ENCODE peak calls at places on chromosome 2, in seven cellular contexts. G is CD8-positive, alpha-beta memory T cell; Y is WERI-Rb-1; I is SK-N-SH; J is lower lobe of right lung; A is GM23248; C is PC-3. E is an unnamed sample. For H3K27me3 and H3K9me3, the result is how much of the 10 kb centered on the place peaks cover.

GRCh38 chr2:17231425-17231965 is 286.7 kb downstream of the RAD51AP2 start:
- DNase-seq in Y (no peak), J (no peak), G (no peak), A (no peak), C (no peak), I (no peak), E (no peak)

GRCh38 chr2:54430649-54431048 is 25.5 kb upstream of the SPTBN1 start:
- DNase-seq in A (no peak), I (no peak), G (no peak), C (no peak), Y (no peak), J (no peak), E (no peak)

GRCh38 chr2:99729104-99729503 is 239.3 kb upstream of the REV1 start:
- DNase-seq in G (no peak), Y (no peak), A (peak), J (no peak), I (peak), C (no peak), E (no peak)

GRCh38 chr2:30768708-30769580 is 38.3 kb downstream of the CAPN13 start:
- DNase-seq in C (no peak), A (no peak), Y (no peak), I (no peak), G (no peak), J (no peak), E (no peak)

GRCh38 chr2:95158441-95158840 is 1.2 kb downstream of the ZNF514 start:
- DNase-seq in Y (peak), A (peak), J (no peak), I (no peak), G (no peak), C (no peak), E (no peak)

GRCh38 chr2:218172808-218173207 is 6.0 kb upstream of the CXCR1 start:
- DNase-seq in C (no peak), I (no peak), J (no peak), G (no peak), A (no peak), Y (no peak), E (no peak)

GRCh38 chr2:30691948-30692828 is 115.1 kb downstream of the CAPN13 start:
- DNase-seq in J (no peak), G (no peak), I (no peak), A (peak), Y (peak), C (peak), E (no peak)

GRCh38 chr2:8018956-8019355 is 662.9 kb upstream of the ID2 start:
- DNase-seq in I (no peak), Y (no peak), A (no peak), J (no peak), C (no peak), G (no peak), E (no peak)

GRCh38 chr2:108912629-108912902 is 76.5 kb downstream of the EDAR start:
- DNase-seq in A (no peak), G (no peak), Y (no peak), J (no peak), I (no peak), C (no peak), E (no peak)

GRCh38 chr2:43171789-43172188 is 54.6 kb downstream of the ZFP36L2 start:
- DNase-seq in J (no peak), C (peak), Y (no peak), I (peak), G (no peak), A (peak), E (no peak)

GRCh38 chr2:190637331-190637734 is 11.6 kb upstream of the NAB1 start:
- DNase-seq in I (no peak), J (no peak), A (peak), G (no peak), Y (no peak), C (no peak), E (no peak)

GRCh38 chr2:29702276-29702675 is 219.1 kb downstream of the ALK start:
- DNase-seq in C (peak), G (no peak), A (no peak), Y (no peak), I (no peak), J (no peak), E (no peak)

GRCh38 chr2:62147610-62148301 is 48.2 kb upstream of the B3GNT2 start:
- DNase-seq in C (peak), J (no peak), I (no peak), A (peak), G (no peak), Y (no peak), E (no peak)

GRCh38 chr2:62149708-62150107 is 46.2 kb upstream of the B3GNT2 start:
- DNase-seq in Y (no peak), G (no peak), A (peak), J (no peak), I (peak), C (peak), E (no peak)

GRCh38 chr2:62151306-62151638 is 44.6 kb upstream of the B3GNT2 start:
- DNase-seq in I (no peak), G (no peak), C (no peak), J (no peak), A (no peak), Y (no peak), E (no peak)

GRCh38 chr2:62152000-62152399 is 43.9 kb upstream of the B3GNT2 start:
- DNase-seq in G (no peak), J (no peak), I (no peak), Y (no peak), A (peak), C (peak), E (no peak)

DNA sequence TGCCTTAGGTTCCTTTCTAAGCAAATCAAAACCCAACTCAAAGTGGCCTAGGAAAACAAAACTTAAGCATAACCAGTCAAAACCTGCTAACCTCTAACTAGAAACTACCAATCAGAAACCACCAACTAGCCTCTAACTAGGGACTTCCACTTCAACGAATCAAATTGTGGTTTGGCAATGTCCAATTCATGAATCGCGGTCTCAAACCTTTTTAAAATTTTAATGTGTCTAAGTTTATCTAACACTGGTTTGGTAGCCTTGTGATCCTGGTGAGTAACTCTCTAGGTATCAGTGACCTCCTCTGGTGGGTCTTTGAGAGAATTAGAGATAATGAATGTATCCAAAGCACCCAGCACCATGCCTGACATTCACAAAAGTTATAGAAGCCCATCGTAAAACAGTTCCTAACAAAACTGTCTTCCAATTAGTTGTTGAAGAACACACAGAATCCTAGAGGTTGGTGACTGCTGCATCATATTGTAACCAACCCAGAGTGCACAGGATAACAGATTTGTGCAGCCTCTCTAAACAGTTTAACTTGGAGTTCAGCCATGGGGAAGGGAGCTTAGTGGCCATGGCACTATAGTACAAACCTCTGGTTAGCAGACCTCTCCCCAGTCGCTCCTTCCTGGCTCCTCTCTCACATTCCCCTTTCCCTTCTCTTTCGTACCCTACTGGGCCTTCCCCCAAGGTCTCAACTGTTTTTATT is 45.2 kb upstream of the B3GNT2 start:
- DNase-seq in I (no peak), A (no peak), G (no peak), J (no peak), C (peak), Y (no peak), E (no peak)
- H3K27me3 ChIP-seq in I (under half), A (under half), G (under half), J (under half), C (under half), Y (under half), E (under half)

GRCh38 chr2:63562751-63563150 is 25.5 kb downstream of the WDPCP start:
- DNase-seq in Y (no peak), C (no peak), A (no peak), J (no peak), I (no peak), G (no peak), E (no peak)
- H3K9me3 ChIP-seq in Y (under half), C (under half), A (under half), J (under half), I (under half), G (under half), E (under half)

GRCh38 chr2:222239945-222240675 is 58.7 kb downstream of the PAX3 start:
- DNase-seq in Y (no peak), I (no peak), J (no peak), A (no peak), G (no peak), C (no peak), E (no peak)

GRCh38 chr2:222241054-222241453 is 57.7 kb downstream of the PAX3 start:
- DNase-seq in I (no peak), Y (no peak), J (no peak), G (no peak), C (no peak), A (no peak), E (no peak)

GRCh38 chr2:222242532-222242931 is 56.3 kb downstream of the PAX3 start:
- DNase-seq in A (no peak), I (no peak), Y (no peak), G (no peak), J (no peak), C (no peak), E (no peak)

GRCh38 chr2:222240676-222241049 is 58.1 kb downstream of the PAX3 start:
- DNase-seq in I (no peak), G (no peak), J (no peak), Y (no peak), A (no peak), C (no peak), E (no peak)

DNA sequence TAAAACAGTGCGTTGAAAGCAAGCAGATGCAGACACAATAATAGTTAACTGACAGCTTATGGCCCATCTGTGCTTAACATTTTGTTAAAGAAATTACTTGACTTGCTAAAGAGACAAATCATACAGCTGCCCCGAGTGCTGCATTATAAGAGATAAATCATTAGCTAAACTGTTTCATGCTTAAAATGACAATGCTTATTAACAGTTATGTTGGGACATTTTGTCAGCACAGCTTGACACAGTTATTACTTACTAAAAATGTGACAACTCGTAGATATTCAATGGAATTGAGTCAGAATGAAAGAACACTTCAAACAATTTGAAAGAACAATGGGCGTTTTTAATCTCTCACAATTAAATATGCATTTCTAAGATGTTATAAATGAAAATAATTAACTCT is 57.3 kb downstream of the PAX3 start:
- DNase-seq in G (no peak), Y (no peak), C (no peak), I (no peak), A (no peak), J (no peak), E (no peak)
- H3K27me3 ChIP-seq in G (under half), Y (under half), C (half or more), I (under half), A (under half), J (under half), E (under half)

GRCh38 chr2:5121677-5122076 is 570.5 kb upstream of the SOX11 start:
- DNase-seq in Y (peak), G (no peak), J (no peak), I (peak), A (no peak), C (peak), E (no peak)
- H3K9me3 ChIP-seq in Y (under half), G (under half), J (under half), I (under half), A (under half), C (under half), E (under half)

GRCh38 chr2:467892-468630 is 180.2 kb upstream of the ALKAL2 start:
- DNase-seq in I (peak), Y (no peak), J (no peak), A (no peak), G (no peak), C (no peak), E (no peak)
- H3K27me3 ChIP-seq in I (under half), Y (under half), J (under half), A (under half), G (under half), C (under half), E (under half)

DNA sequence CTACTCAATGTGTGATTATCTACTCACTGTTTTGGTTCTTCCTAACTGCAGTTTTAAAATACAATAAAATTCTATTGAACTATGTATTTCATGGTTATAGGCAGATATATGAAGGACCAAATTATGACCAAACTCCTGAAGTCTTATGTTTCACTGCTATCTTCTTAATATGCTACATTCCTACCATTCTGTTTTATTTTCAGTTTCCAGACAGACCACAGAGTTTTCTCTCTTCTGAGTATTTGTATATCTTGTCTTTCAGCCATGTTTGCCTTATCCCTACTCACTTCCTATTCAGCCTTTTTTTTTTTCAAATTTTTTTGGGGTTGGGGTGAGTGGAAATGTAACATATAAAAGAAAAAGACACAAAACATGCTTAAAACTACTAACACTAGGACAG is 6.3 kb downstream of the RFTN2 start:
- DNase-seq in J (no peak), I (no peak), G (no peak), A (no peak), Y (no peak), C (no peak), E (no peak)
- H3K9me3 ChIP-seq in J (under half), I (under half), G (under half), A (under half), Y (under half), C (under half), E (under half)

DNA sequence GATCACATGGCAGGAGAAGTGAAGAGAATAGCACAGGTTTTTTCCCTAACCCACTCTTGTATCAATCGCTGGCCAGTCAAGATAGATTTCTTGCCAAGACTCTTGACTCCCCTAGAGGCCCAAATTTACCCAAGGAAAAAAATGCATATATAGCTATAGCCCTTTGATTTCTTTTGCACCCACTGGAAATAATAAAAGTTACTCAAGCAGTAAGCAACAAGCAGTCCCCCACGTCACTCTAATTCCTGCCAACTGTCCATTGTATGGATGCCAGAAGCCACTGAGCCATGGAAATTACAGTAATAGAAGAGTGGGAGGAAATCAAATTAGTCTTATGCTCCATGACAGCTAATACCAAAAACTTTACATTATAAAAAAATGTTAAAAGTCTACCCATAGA is 125.3 kb upstream of the SLC39A10 start:
- DNase-seq in J (no peak), G (no peak), I (no peak), A (peak), C (no peak), Y (no peak), E (no peak)
- H3K27me3 ChIP-seq in J (under half), G (under half), I (under half), A (under half), C (under half), Y (under half), E (under half)

DNA sequence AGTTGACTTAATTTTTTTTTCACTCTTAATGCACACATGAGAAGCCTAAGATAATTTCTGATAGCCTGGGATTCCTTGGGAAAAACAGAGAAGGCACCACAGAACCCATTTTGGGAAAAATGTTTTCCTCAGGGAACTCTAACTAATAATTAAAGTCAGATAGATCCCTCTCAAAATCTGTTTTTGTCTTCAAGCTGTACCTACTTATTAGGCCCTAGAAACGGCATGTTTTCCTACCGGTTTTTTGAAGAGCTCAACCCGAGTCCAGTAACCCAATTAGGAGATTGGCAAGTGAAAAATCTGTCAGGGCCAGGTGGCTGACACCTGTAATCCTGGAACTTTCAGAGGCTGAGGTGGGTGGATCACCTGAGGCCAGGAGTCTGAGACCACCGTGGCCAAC is 16.1 kb upstream of the PDK1 start:
- DNase-seq in I (no peak), C (no peak), A (no peak), Y (no peak), G (no peak), J (no peak), E (no peak)
- H3K9me3 ChIP-seq in I (under half), C (under half), A (under half), Y (under half), G (under half), J (under half), E (under half)